ENCODE peak calls at places on chromosomes 16 and 17, in eight cellular contexts. C, O, L, Z, S, T, B and Y are unnamed samples.
A peak's percentile ranks its signal among the peaks of the same experiment; 100 is the strongest.

GRCh38 chr16:77679336-77679735 is 43.0 kb upstream of the NUDT7 start:
- DNase-seq in C (no peak), O (no peak), L (no peak), Z (no peak), S (no peak), T (no peak), B (no peak), Y (peak; percentile 83)

GRCh38 chr17:42526031-42526444 is 10.0 kb upstream of the NAGLU start:
- DNase-seq in C (no peak), O (peak; percentile 74), L (no peak), Z (no peak), S (no peak), T (no peak), B (no peak), Y (no peak)

GRCh38 chr17:5555254-5555653 is 29.1 kb downstream of the NLRP1 start:
- DNase-seq in C (peak; percentile 11), O (no peak), L (no peak), Z (no peak), S (no peak), T (no peak), B (no peak), Y (peak; percentile 7)

GRCh38 chr17:35821308-35821707 is 12.0 kb downstream of the TAF15 start:
- DNase-seq in C (no peak), O (no peak), L (no peak), Z (no peak), S (no peak), T (no peak), B (no peak), Y (no peak)

GRCh38 chr16:1342526-1343427 is 8.9 kb downstream of the TSR3 start:
- DNase-seq in C (peak; percentile 98), O (peak; percentile 89), L (peak; percentile 97), Z (peak; percentile 84), S (peak; percentile 100), T (peak; percentile 76), B (peak; percentile 93), Y (peak; percentile 99)

GRCh38 chr17:76707985-76708807 is 2.6 kb downstream of the MXRA7 start:
- DNase-seq in C (no peak), O (no peak), L (no peak), Z (no peak), S (peak; percentile 97), T (no peak), B (no peak), Y (no peak)

GRCh38 chr17:42783062-42783777 is 2.8 kb downstream of the WNK4 start:
- DNase-seq in C (no peak), O (no peak), L (no peak), Z (no peak), S (peak; percentile 65), T (no peak), B (no peak), Y (no peak)

GRCh38 chr16:54504372-54504771 is 217.8 kb upstream of the IRX3 start:
- DNase-seq in C (no peak), O (peak; percentile 46), L (no peak), Z (no peak), S (no peak), T (no peak), B (no peak), Y (no peak)

GRCh38 chr17:56608941-56609340 is 15.4 kb downstream of the NOG start:
- DNase-seq in C (no peak), O (no peak), L (no peak), Z (no peak), S (no peak), T (no peak), B (no peak), Y (no peak)

GRCh38 chr17:38549285-38549684 is 56.5 kb downstream of the SRCIN1 start:
- DNase-seq in C (no peak), O (no peak), L (no peak), Z (no peak), S (no peak), T (no peak), B (no peak), Y (no peak)

GRCh38 chr16:89990799-89991198 is 28.5 kb downstream of the DBNDD1 start:
- DNase-seq in C (no peak), O (no peak), L (no peak), Z (no peak), S (no peak), T (no peak), B (no peak), Y (no peak)

GRCh38 chr16:89993971-89994370 is 25.3 kb downstream of the DBNDD1 start:
- DNase-seq in C (no peak), O (no peak), L (no peak), Z (no peak), S (no peak), T (no peak), B (no peak), Y (no peak)

GRCh38 chr16:89993377-89993776 is 25.9 kb downstream of the DBNDD1 start:
- DNase-seq in C (no peak), O (no peak), L (no peak), Z (no peak), S (no peak), T (no peak), B (no peak), Y (no peak)

GRCh38 chr16:89996178-89996489 is 23.1 kb downstream of the DBNDD1 start:
- DNase-seq in C (no peak), O (no peak), L (no peak), Z (no peak), S (no peak), T (no peak), B (no peak), Y (no peak)

GRCh38 chr16:89994389-89994720 is 24.9 kb downstream of the DBNDD1 start:
- DNase-seq in C (no peak), O (no peak), L (no peak), Z (no peak), S (no peak), T (no peak), B (no peak), Y (no peak)
- H3K36me3 ChIP-seq in C (no peaks in the 10 kb centered on the region), O (no peaks in the 10 kb centered on the region), L (peaks cover 28% of the 10 kb centered on the region), Z (peaks cover 18% of the 10 kb centered on the region), S (peaks cover 77% of the 10 kb centered on the region), T (peaks cover 63% of the 10 kb centered on the region), B (peaks cover 10% of the 10 kb centered on the region), Y (peaks cover 52% of the 10 kb centered on the region)

GRCh38 chr17:78991906-78992532 is 12.3 kb upstream of the LGALS3BP start:
- DNase-seq in C (no peak), O (peak; percentile 15), L (no peak), Z (no peak), S (peak; percentile 31), T (no peak), B (no peak), Y (no peak)

GRCh38 chr17:78993981-78994671 is 14.4 kb upstream of the LGALS3BP start:
- DNase-seq in C (no peak), O (no peak), L (no peak), Z (no peak), S (peak; percentile 52), T (no peak), B (no peak), Y (no peak)

GRCh38 chr17:78993241-78993956 is 13.7 kb upstream of the LGALS3BP start:
- DNase-seq in C (peak; percentile 49), O (no peak), L (peak; percentile 17), Z (no peak), S (peak; percentile 94), T (no peak), B (peak; percentile 63), Y (peak; percentile 75)

GRCh38 chr17:78991017-78991783 is 11.5 kb upstream of the LGALS3BP start:
- DNase-seq in C (no peak), O (peak; percentile 15), L (no peak), Z (no peak), S (peak; percentile 44), T (no peak), B (no peak), Y (no peak)

DNA sequence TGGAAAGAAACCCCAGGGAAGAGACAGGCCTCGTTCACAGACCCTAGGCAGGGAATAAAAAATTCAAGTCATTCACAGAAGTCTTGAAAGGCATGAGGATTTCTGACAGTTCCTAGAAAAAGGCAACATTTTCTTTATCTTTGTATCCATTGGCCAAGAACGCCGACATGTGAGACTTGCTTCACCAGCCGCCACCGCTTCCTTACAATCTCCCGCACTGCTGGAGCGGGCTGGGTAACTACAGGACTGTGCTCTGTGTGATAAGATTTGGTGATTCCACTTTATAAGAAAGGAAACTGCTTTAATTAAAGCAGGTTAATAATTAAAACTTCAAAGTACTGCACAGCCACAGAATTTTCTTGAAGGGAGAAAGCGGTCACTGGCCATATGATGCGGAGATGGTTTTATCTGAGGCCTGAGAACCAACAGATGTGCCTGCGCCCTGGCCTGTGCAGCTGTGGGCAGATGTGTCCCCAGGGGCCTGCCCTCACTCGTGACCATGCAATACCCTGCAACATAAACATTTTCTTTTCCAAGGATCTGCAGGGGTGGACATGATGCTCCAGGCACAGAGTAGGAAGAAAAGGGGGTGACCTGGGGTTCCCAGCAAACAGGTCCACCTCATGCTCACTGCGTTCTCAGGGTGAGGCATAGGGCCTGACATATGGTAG is 13.0 kb upstream of the LGALS3BP start:
- DNase-seq in C (no peak), O (no peak), L (no peak), Z (no peak), S (no peak), T (no peak), B (no peak), Y (no peak)
- H3K36me3 ChIP-seq in C (peaks cover 6% of the 10 kb centered on the region), O (peaks cover 6% of the 10 kb centered on the region), L (peaks cover 37% of the 10 kb centered on the region), Z (peaks cover 40% of the 10 kb centered on the region), S (peaks cover 51% of the 10 kb centered on the region), T (peaks cover 72% of the 10 kb centered on the region), B (peaks cover 7% of the 10 kb centered on the region), Y (peaks cover 23% of the 10 kb centered on the region)

GRCh38 chr16:81647527-81647926 is 131.6 kb upstream of the PLCG2 start:
- DNase-seq in C (no peak), O (no peak), L (no peak), Z (no peak), S (peak; percentile 82), T (no peak), B (no peak), Y (no peak)

GRCh38 chr16:81645303-81645702 is 133.8 kb upstream of the PLCG2 start:
- DNase-seq in C (no peak), O (peak; percentile 45), L (no peak), Z (no peak), S (peak; percentile 79), T (peak; percentile 26), B (no peak), Y (no peak)

GRCh38 chr16:81649561-81649960 is 129.5 kb upstream of the PLCG2 start:
- DNase-seq in C (no peak), O (no peak), L (no peak), Z (no peak), S (no peak), T (no peak), B (no peak), Y (no peak)

GRCh38 chr16:81645925-81646324 is 133.2 kb upstream of the PLCG2 start:
- DNase-seq in C (no peak), O (no peak), L (no peak), Z (no peak), S (no peak), T (no peak), B (no peak), Y (no peak)

GRCh38 chr16:81646561-81646960 is 132.5 kb upstream of the PLCG2 start:
- DNase-seq in C (no peak), O (no peak), L (no peak), Z (no peak), S (no peak), T (no peak), B (no peak), Y (no peak)
- H3K36me3 ChIP-seq in C (no peaks in the 10 kb centered on the region), O (no peaks in the 10 kb centered on the region), L (peaks cover 4% of the 10 kb centered on the region), Z (no peaks in the 10 kb centered on the region), S (peaks cover 5% of the 10 kb centered on the region), T (no peaks in the 10 kb centered on the region), B (no peaks in the 10 kb centered on the region), Y (no peaks in the 10 kb centered on the region)

DNA sequence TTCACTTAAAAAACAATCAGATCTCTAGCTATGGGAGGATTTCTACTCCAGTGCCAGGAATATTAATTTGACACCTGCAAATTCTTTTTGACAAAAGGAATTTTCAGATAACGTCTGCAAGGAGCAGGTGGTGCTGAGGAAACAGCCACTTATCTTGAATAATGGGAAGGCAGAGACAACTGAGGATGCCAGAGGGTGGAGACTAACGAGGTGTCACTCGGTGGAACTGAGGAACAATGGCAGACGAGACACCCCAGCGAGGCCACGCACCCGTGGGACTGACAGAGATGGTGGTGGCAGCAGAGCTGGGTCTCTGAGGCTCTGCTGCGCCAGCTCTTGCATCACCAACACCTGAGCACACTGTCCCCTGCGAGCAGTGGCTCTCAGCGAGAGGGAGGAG is 42.2 kb downstream of the VAC14 start:
- DNase-seq in C (no peak), O (no peak), L (no peak), Z (no peak), S (no peak), T (no peak), B (no peak), Y (no peak)
- H3K36me3 ChIP-seq in C (no peaks in the 10 kb centered on the region), O (peaks cover 3% of the 10 kb centered on the region), L (peaks cover 70% of the 10 kb centered on the region), Z (peaks cover 16% of the 10 kb centered on the region), S (peaks cover 25% of the 10 kb centered on the region), T (peaks cover 37% of the 10 kb centered on the region), B (peaks cover 16% of the 10 kb centered on the region), Y (no peaks in the 10 kb centered on the region)